ENCODE peak calls at places on chromosome 7, in four cellular contexts. F is IMR-90, V is H9, T is H1. N is an unnamed sample.

GRCh38 chr7:30634634-30635201 is 40.0 kb downstream of the GARS1 start:
- DNase-seq in T (no peak), V (no peak), F (no peak), N (no peak)

GRCh38 chr7:73831656-73832579 is 1.1 kb downstream of the CLDN4 start:
- DNase-seq in T (no peak), F (no peak), V (peak; percentile 95), N (peak; percentile 93)

GRCh38 chr7:100380180-100380579 is 6.9 kb downstream of the PILRA start:
- DNase-seq in V (no peak), T (no peak), F (no peak), N (no peak)

GRCh38 chr7:107944776-107945175 is 53.8 kb downstream of the DLD start:
- DNase-seq in F (no peak), T (no peak), V (no peak), N (no peak)

GRCh38 chr7:138374119-138374693 is 85.9 kb upstream of the TRIM24 start:
- DNase-seq in V (no peak), F (no peak), T (no peak), N (peak; percentile 84)

GRCh38 chr7:120229094-120229493 is 43.9 kb upstream of the KCND2 start:
- DNase-seq in F (no peak), T (no peak), V (no peak), N (no peak)

GRCh38 chr7:133783276-133783675 is 343.9 kb upstream of the LRGUK start:
- DNase-seq in F (peak; percentile 40), T (no peak), V (no peak), N (no peak)

GRCh38 chr7:74360008-74360407 is 70.8 kb downstream of the CLIP2 start:
- DNase-seq in T (no peak), V (no peak), F (no peak), N (no peak)

GRCh38 chr7:102450242-102450641 is 14.4 kb downstream of the ALKBH4 start:
- DNase-seq in T (no peak), F (no peak), V (no peak), N (no peak)

GRCh38 chr7:27199820-27200760 is at the start of gene HOXA13:
- DNase-seq in F (no peak), V (peak; percentile 53), T (no peak), N (no peak)

DNA sequence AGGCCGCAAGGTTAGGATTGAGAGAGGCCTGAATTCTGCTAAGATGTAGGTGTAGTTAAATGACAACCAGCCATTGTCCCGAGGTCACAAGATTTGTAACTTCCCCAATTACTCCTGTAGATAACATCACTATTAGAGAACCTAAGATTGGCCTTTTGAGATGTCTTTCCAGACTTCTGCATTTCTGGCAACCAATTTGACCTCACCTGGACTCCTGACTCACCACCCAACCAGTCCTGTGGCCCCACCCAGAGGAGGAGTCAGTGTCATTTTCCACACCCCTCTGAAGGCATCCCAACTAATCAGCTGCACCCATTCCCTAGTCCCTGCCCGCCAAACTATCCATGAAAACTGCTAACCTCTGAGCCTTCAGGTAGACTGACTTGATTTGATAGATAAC is 115.7 kb downstream of the PRKAG2 start:
- DNase-seq in F (no peak), T (no peak), V (no peak), N (peak; percentile 50)
- H2AK5ac ChIP-seq in F (no peak overlapping the region), T (no peak overlapping the region), V (no peak overlapping the region), N (no peak overlapping the region)

GRCh38 chr7:121334875-121335648 is 6.3 kb downstream of the WNT16 start:
- DNase-seq in F (peak; percentile 50), T (no peak), V (no peak), N (no peak)
- H3K56ac ChIP-seq in F (no peak overlapping the region), T (no peak overlapping the region), V (no peak overlapping the region), N (no peak overlapping the region)

DNA sequence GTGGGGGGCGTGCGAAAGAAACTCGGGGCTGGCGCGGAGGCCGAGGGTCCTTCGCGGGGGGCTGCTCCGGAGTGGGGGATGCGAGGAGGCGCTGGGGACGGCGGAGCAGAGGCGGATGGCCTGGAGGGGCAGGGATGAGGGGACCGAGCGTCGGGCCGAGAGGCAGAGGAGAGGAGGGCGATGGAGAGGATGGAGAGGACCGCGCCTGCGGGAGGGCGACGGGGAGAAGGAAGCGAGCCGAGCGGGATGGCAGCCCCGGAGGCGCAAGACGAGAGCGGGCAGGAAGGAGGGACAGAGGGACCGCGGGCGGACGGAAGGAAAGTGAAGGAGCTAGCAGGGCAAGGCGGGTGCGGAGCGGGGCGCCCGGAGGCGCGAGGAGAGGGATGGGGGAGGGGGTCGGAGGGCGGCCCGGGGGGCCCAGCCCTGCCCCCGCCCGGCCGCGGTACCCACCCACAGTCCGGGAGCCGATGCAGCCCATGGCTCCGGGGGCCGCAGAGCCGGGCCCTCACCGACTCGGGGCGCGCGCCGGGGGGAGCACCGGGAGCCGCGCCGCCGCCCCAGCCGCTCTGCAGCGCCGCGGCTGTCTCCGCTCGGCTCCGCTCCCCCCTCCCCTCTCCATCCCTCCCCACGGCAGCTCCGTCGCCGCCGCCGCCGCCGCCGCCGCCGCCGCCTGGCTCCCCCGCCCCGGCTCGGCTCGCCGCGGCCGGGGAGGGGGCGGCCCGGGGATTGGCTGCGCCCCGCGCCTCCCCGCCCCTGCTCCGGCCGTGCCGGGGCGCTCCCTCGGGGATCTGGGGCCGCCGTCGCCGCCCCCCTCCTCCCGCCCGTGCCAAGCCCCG is at the start of gene FAM131B:
- DNase-seq in V (peak; percentile 39), F (no peak), T (no peak), N (no peak)
- H4K5ac ChIP-seq in V (no peak within 1 kb of the TSS), F (no peak within 1 kb of the TSS), T (peak within 1 kb of the TSS; percentile 70), N (no peak within 1 kb of the TSS)

GRCh38 chr7:1029637-1030443 is 14.5 kb upstream of the GPR146 start:
- DNase-seq in V (no peak), F (no peak), T (no peak), N (no peak)
- H2AK5ac ChIP-seq in V (no peak overlapping the region), F (peak overlapping the region; percentile 86), T (no peak overlapping the region), N (no peak overlapping the region)

GRCh38 chr7:46259947-46260346 is 338.9 kb upstream of the IGFBP3 start:
- DNase-seq in T (no peak), F (no peak), V (no peak), N (no peak)
- H3K56ac ChIP-seq in T (no peak overlapping the region), F (no peak overlapping the region), V (no peak overlapping the region), N (no peak overlapping the region)

GRCh38 chr7:134819401-134819800 is 40.0 kb downstream of the CALD1 start:
- DNase-seq in T (no peak), V (no peak), F (no peak), N (no peak)
- H4K5ac ChIP-seq in T (no peak overlapping the region), V (no peak overlapping the region), F (no peak overlapping the region), N (no peak overlapping the region)

DNA sequence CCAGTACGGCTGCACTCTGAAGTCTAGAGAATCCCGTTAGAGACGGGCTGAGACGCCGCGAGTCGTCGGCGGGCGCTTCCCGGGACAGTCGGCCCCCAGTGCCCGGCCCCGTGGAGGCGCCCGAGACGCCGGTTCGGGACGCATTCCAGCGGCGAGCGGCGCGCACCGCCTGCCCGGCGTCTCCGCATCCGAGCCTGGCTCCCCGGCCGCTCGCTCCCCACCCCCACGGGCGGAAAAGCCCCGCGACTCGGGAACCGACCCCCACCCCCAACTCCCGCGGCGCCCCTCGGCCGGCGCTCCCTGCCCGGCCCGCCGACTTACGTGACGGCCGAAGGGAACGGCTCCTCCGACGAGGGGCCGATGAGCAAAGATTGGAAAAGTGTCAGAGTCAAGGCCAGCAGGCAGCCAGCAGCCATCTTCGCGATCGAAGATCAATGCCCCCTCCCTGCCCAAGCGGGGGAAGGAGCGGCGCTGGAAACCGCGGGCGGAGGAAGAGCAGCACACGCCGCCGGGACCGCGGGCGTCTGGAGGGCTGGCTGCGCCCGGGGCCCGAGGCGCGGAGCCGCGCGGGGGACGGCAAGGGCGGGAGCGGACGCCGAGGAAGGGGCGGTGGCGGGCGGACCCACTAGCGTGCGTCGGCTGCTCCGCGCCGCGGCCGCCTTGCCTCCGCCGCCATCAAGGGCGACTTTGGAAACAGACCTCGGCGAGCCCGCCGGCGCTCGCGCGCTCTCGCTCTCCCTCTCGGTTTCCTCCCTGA is at the start of gene CACNA2D1:
- DNase-seq in F (no peak), T (no peak), V (peak; percentile 54), N (peak; percentile 80)
- H2AK5ac ChIP-seq in F (peak within 1 kb of the TSS; percentile 55), T (no peak within 1 kb of the TSS), V (no peak within 1 kb of the TSS), N (no peak within 1 kb of the TSS)

GRCh38 chr7:152459724-152460251 is 24.0 kb upstream of the KMT2C start:
- DNase-seq in F (peak; percentile 40), V (no peak), T (no peak), N (peak; percentile 82)
- H3K56ac ChIP-seq in F (no peak overlapping the region), V (no peak overlapping the region), T (no peak overlapping the region), N (no peak overlapping the region)

N was measured in mesendoderm.